ENCODE peak calls at places on chromosomes 16 and 17, in ten cellular contexts. One of them, this sample, is unnamed.

GRCh38 chr16:85112364-85112763 is at the start of gene CIBAR2:
- DNase-seq in activated CD4-positive, alpha-beta T cell treated with anti-CD3 and anti-CD28 coated beads, Interleukin-2, amount 50 U/mL, for 48 hours: no peak
- DNase-seq in NCI-H2107: no peak
- DNase-seq in HFFc6: no peak
- DNase-seq in prostate gland: no peak
- DNase-seq in astrocyte of the hippocampus: no peak
- DNase-seq in mucosa of gallbladder: no peak
- DNase-seq in cardiac septum: no peak
- DNase-seq in left ventricle myocardium inferior: no peak
- DNase-seq in activated T-helper 1 cell treated with anti-CD3 and anti-CD28 coated beads, Interleukin-12 subunit alpha, Interleukin-12 subunit beta, Interleukin-2, Interleukin-4 antibody, amounts not matched to agents 30 ng/mL and 10 ng/mL and 1 ng/mL, durations not matched to agents 14 hours and 24 hours and 36 hours: no peak
- DNase-seq in this sample: no peak

GRCh38 chr17:56908061-56908542 is 5.7 kb downstream of the TRIM25 start:
- DNase-seq in activated CD4-positive, alpha-beta T cell treated with anti-CD3 and anti-CD28 coated beads, Interleukin-2, amount 50 U/mL, for 48 hours: peak
- DNase-seq in NCI-H2107: no peak
- DNase-seq in HFFc6: no peak
- DNase-seq in prostate gland: no peak
- DNase-seq in astrocyte of the hippocampus: no peak
- DNase-seq in mucosa of gallbladder: no peak
- DNase-seq in cardiac septum: peak
- DNase-seq in left ventricle myocardium inferior: peak
- DNase-seq in activated T-helper 1 cell treated with anti-CD3 and anti-CD28 coated beads, Interleukin-12 subunit alpha, Interleukin-12 subunit beta, Interleukin-2, Interleukin-4 antibody, amounts not matched to agents 30 ng/mL and 10 ng/mL and 1 ng/mL, durations not matched to agents 14 hours and 24 hours and 36 hours: peak
- DNase-seq in this sample: no peak

GRCh38 chr17:44247346-44248219 is 20.4 kb downstream of the SLC4A1 start:
- DNase-seq in activated CD4-positive, alpha-beta T cell treated with anti-CD3 and anti-CD28 coated beads, Interleukin-2, amount 50 U/mL, for 48 hours: no peak
- DNase-seq in NCI-H2107: no peak
- DNase-seq in HFFc6: no peak
- DNase-seq in prostate gland: no peak
- DNase-seq in astrocyte of the hippocampus: no peak
- DNase-seq in mucosa of gallbladder: no peak
- DNase-seq in cardiac septum: no peak
- DNase-seq in left ventricle myocardium inferior: peak
- DNase-seq in activated T-helper 1 cell treated with anti-CD3 and anti-CD28 coated beads, Interleukin-12 subunit alpha, Interleukin-12 subunit beta, Interleukin-2, Interleukin-4 antibody, amounts not matched to agents 30 ng/mL and 10 ng/mL and 1 ng/mL, durations not matched to agents 14 hours and 24 hours and 36 hours: no peak
- DNase-seq in this sample: no peak

GRCh38 chr16:30652718-30653117 is 2.0 kb downstream of the PRR14 start:
- DNase-seq in activated CD4-positive, alpha-beta T cell treated with anti-CD3 and anti-CD28 coated beads, Interleukin-2, amount 50 U/mL, for 48 hours: no peak
- DNase-seq in NCI-H2107: no peak
- DNase-seq in HFFc6: no peak
- DNase-seq in prostate gland: no peak
- DNase-seq in astrocyte of the hippocampus: no peak
- DNase-seq in mucosa of gallbladder: no peak
- DNase-seq in cardiac septum: no peak
- DNase-seq in left ventricle myocardium inferior: no peak
- DNase-seq in activated T-helper 1 cell treated with anti-CD3 and anti-CD28 coated beads, Interleukin-12 subunit alpha, Interleukin-12 subunit beta, Interleukin-2, Interleukin-4 antibody, amounts not matched to agents 30 ng/mL and 10 ng/mL and 1 ng/mL, durations not matched to agents 14 hours and 24 hours and 36 hours: no peak
- DNase-seq in this sample: no peak

GRCh38 chr16:375927-376816 is 5.6 kb downstream of the PGAP6 start:
- DNase-seq in activated CD4-positive, alpha-beta T cell treated with anti-CD3 and anti-CD28 coated beads, Interleukin-2, amount 50 U/mL, for 48 hours: no peak
- DNase-seq in NCI-H2107: no peak
- DNase-seq in HFFc6: no peak
- DNase-seq in prostate gland: no peak
- DNase-seq in astrocyte of the hippocampus: no peak
- DNase-seq in mucosa of gallbladder: no peak
- DNase-seq in cardiac septum: no peak
- DNase-seq in left ventricle myocardium inferior: no peak
- DNase-seq in activated T-helper 1 cell treated with anti-CD3 and anti-CD28 coated beads, Interleukin-12 subunit alpha, Interleukin-12 subunit beta, Interleukin-2, Interleukin-4 antibody, amounts not matched to agents 30 ng/mL and 10 ng/mL and 1 ng/mL, durations not matched to agents 14 hours and 24 hours and 36 hours: no peak
- DNase-seq in this sample: no peak

GRCh38 chr16:51113254-51114125 is 37.6 kb downstream of the SALL1 start:
- DNase-seq in activated CD4-positive, alpha-beta T cell treated with anti-CD3 and anti-CD28 coated beads, Interleukin-2, amount 50 U/mL, for 48 hours: no peak
- DNase-seq in NCI-H2107: no peak
- DNase-seq in HFFc6: no peak
- DNase-seq in prostate gland: no peak
- DNase-seq in astrocyte of the hippocampus: no peak
- DNase-seq in mucosa of gallbladder: no peak
- DNase-seq in cardiac septum: no peak
- DNase-seq in left ventricle myocardium inferior: no peak
- DNase-seq in activated T-helper 1 cell treated with anti-CD3 and anti-CD28 coated beads, Interleukin-12 subunit alpha, Interleukin-12 subunit beta, Interleukin-2, Interleukin-4 antibody, amounts not matched to agents 30 ng/mL and 10 ng/mL and 1 ng/mL, durations not matched to agents 14 hours and 24 hours and 36 hours: no peak
- DNase-seq in this sample: no peak

GRCh38 chr17:30920282-30920681 is 1.5 kb upstream of the ADAP2 start:
- DNase-seq in activated CD4-positive, alpha-beta T cell treated with anti-CD3 and anti-CD28 coated beads, Interleukin-2, amount 50 U/mL, for 48 hours: no peak
- DNase-seq in NCI-H2107: no peak
- DNase-seq in HFFc6: no peak
- DNase-seq in prostate gland: no peak
- DNase-seq in astrocyte of the hippocampus: no peak
- DNase-seq in mucosa of gallbladder: no peak
- DNase-seq in cardiac septum: no peak
- DNase-seq in left ventricle myocardium inferior: peak
- DNase-seq in activated T-helper 1 cell treated with anti-CD3 and anti-CD28 coated beads, Interleukin-12 subunit alpha, Interleukin-12 subunit beta, Interleukin-2, Interleukin-4 antibody, amounts not matched to agents 30 ng/mL and 10 ng/mL and 1 ng/mL, durations not matched to agents 14 hours and 24 hours and 36 hours: no peak
- DNase-seq in this sample: no peak

GRCh38 chr17:74499992-74500391 is 31.3 kb downstream of the CD300LB start:
- DNase-seq in activated CD4-positive, alpha-beta T cell treated with anti-CD3 and anti-CD28 coated beads, Interleukin-2, amount 50 U/mL, for 48 hours: no peak
- DNase-seq in NCI-H2107: no peak
- DNase-seq in HFFc6: no peak
- DNase-seq in prostate gland: no peak
- DNase-seq in astrocyte of the hippocampus: no peak
- DNase-seq in mucosa of gallbladder: no peak
- DNase-seq in cardiac septum: peak
- DNase-seq in left ventricle myocardium inferior: no peak
- DNase-seq in activated T-helper 1 cell treated with anti-CD3 and anti-CD28 coated beads, Interleukin-12 subunit alpha, Interleukin-12 subunit beta, Interleukin-2, Interleukin-4 antibody, amounts not matched to agents 30 ng/mL and 10 ng/mL and 1 ng/mL, durations not matched to agents 14 hours and 24 hours and 36 hours: no peak
- DNase-seq in this sample: no peak

GRCh38 chr17:8963665-8964258 is 1.7 kb downstream of the PIK3R5 start:
- DNase-seq in activated CD4-positive, alpha-beta T cell treated with anti-CD3 and anti-CD28 coated beads, Interleukin-2, amount 50 U/mL, for 48 hours: no peak
- DNase-seq in NCI-H2107: no peak
- DNase-seq in HFFc6: no peak
- DNase-seq in prostate gland: no peak
- DNase-seq in astrocyte of the hippocampus: no peak
- DNase-seq in mucosa of gallbladder: no peak
- DNase-seq in cardiac septum: no peak
- DNase-seq in left ventricle myocardium inferior: no peak
- DNase-seq in activated T-helper 1 cell treated with anti-CD3 and anti-CD28 coated beads, Interleukin-12 subunit alpha, Interleukin-12 subunit beta, Interleukin-2, Interleukin-4 antibody, amounts not matched to agents 30 ng/mL and 10 ng/mL and 1 ng/mL, durations not matched to agents 14 hours and 24 hours and 36 hours: no peak
- DNase-seq in this sample: no peak

GRCh38 chr17:79774561-79774975 is 3.4 kb upstream of the CBX2 start:
- DNase-seq in activated CD4-positive, alpha-beta T cell treated with anti-CD3 and anti-CD28 coated beads, Interleukin-2, amount 50 U/mL, for 48 hours: no peak
- DNase-seq in NCI-H2107: no peak
- DNase-seq in HFFc6: no peak
- DNase-seq in prostate gland: no peak
- DNase-seq in astrocyte of the hippocampus: no peak
- DNase-seq in mucosa of gallbladder: no peak
- DNase-seq in cardiac septum: no peak
- DNase-seq in left ventricle myocardium inferior: no peak
- DNase-seq in activated T-helper 1 cell treated with anti-CD3 and anti-CD28 coated beads, Interleukin-12 subunit alpha, Interleukin-12 subunit beta, Interleukin-2, Interleukin-4 antibody, amounts not matched to agents 30 ng/mL and 10 ng/mL and 1 ng/mL, durations not matched to agents 14 hours and 24 hours and 36 hours: no peak
- DNase-seq in this sample: no peak

GRCh38 chr17:37752482-37752881 is 7.6 kb upstream of the HNF1B start:
- DNase-seq in activated CD4-positive, alpha-beta T cell treated with anti-CD3 and anti-CD28 coated beads, Interleukin-2, amount 50 U/mL, for 48 hours: no peak
- DNase-seq in NCI-H2107: no peak
- DNase-seq in HFFc6: peak
- DNase-seq in prostate gland: no peak
- DNase-seq in astrocyte of the hippocampus: peak
- DNase-seq in mucosa of gallbladder: peak
- DNase-seq in cardiac septum: no peak
- DNase-seq in left ventricle myocardium inferior: no peak
- DNase-seq in activated T-helper 1 cell treated with anti-CD3 and anti-CD28 coated beads, Interleukin-12 subunit alpha, Interleukin-12 subunit beta, Interleukin-2, Interleukin-4 antibody, amounts not matched to agents 30 ng/mL and 10 ng/mL and 1 ng/mL, durations not matched to agents 14 hours and 24 hours and 36 hours: no peak
- DNase-seq in this sample: no peak

GRCh38 chr17:38733315-38734234 is 3.4 kb downstream of the CISD3 start:
- DNase-seq in activated CD4-positive, alpha-beta T cell treated with anti-CD3 and anti-CD28 coated beads, Interleukin-2, amount 50 U/mL, for 48 hours: no peak
- DNase-seq in NCI-H2107: no peak
- DNase-seq in HFFc6: no peak
- DNase-seq in prostate gland: peak
- DNase-seq in astrocyte of the hippocampus: no peak
- DNase-seq in mucosa of gallbladder: no peak
- DNase-seq in cardiac septum: no peak
- DNase-seq in left ventricle myocardium inferior: no peak
- DNase-seq in activated T-helper 1 cell treated with anti-CD3 and anti-CD28 coated beads, Interleukin-12 subunit alpha, Interleukin-12 subunit beta, Interleukin-2, Interleukin-4 antibody, amounts not matched to agents 30 ng/mL and 10 ng/mL and 1 ng/mL, durations not matched to agents 14 hours and 24 hours and 36 hours: no peak
- DNase-seq in this sample: no peak

GRCh38 chr17:29084476-29085148 is 41.7 kb downstream of the PIPOX start:
- DNase-seq in activated CD4-positive, alpha-beta T cell treated with anti-CD3 and anti-CD28 coated beads, Interleukin-2, amount 50 U/mL, for 48 hours: no peak
- DNase-seq in NCI-H2107: peak
- DNase-seq in HFFc6: no peak
- DNase-seq in prostate gland: no peak
- DNase-seq in astrocyte of the hippocampus: peak
- DNase-seq in mucosa of gallbladder: no peak
- DNase-seq in cardiac septum: no peak
- DNase-seq in left ventricle myocardium inferior: no peak
- DNase-seq in activated T-helper 1 cell treated with anti-CD3 and anti-CD28 coated beads, Interleukin-12 subunit alpha, Interleukin-12 subunit beta, Interleukin-2, Interleukin-4 antibody, amounts not matched to agents 30 ng/mL and 10 ng/mL and 1 ng/mL, durations not matched to agents 14 hours and 24 hours and 36 hours: no peak
- DNase-seq in this sample: peak

GRCh38 chr16:74862743-74863244 is 88.2 kb upstream of the FA2H start:
- DNase-seq in activated CD4-positive, alpha-beta T cell treated with anti-CD3 and anti-CD28 coated beads, Interleukin-2, amount 50 U/mL, for 48 hours: no peak
- DNase-seq in NCI-H2107: no peak
- DNase-seq in HFFc6: peak
- DNase-seq in prostate gland: peak
- DNase-seq in astrocyte of the hippocampus: peak
- DNase-seq in mucosa of gallbladder: no peak
- DNase-seq in cardiac septum: no peak
- DNase-seq in left ventricle myocardium inferior: no peak
- DNase-seq in activated T-helper 1 cell treated with anti-CD3 and anti-CD28 coated beads, Interleukin-12 subunit alpha, Interleukin-12 subunit beta, Interleukin-2, Interleukin-4 antibody, amounts not matched to agents 30 ng/mL and 10 ng/mL and 1 ng/mL, durations not matched to agents 14 hours and 24 hours and 36 hours: no peak
- DNase-seq in this sample: peak

GRCh38 chr16:67456383-67457140 is 24.4 kb downstream of the ATP6V0D1 start:
- DNase-seq in activated CD4-positive, alpha-beta T cell treated with anti-CD3 and anti-CD28 coated beads, Interleukin-2, amount 50 U/mL, for 48 hours: no peak
- DNase-seq in NCI-H2107: no peak
- DNase-seq in HFFc6: peak
- DNase-seq in prostate gland: peak
- DNase-seq in astrocyte of the hippocampus: peak
- DNase-seq in mucosa of gallbladder: peak
- DNase-seq in cardiac septum: no peak
- DNase-seq in left ventricle myocardium inferior: peak
- DNase-seq in activated T-helper 1 cell treated with anti-CD3 and anti-CD28 coated beads, Interleukin-12 subunit alpha, Interleukin-12 subunit beta, Interleukin-2, Interleukin-4 antibody, amounts not matched to agents 30 ng/mL and 10 ng/mL and 1 ng/mL, durations not matched to agents 14 hours and 24 hours and 36 hours: no peak
- DNase-seq in this sample: no peak

GRCh38 chr16:84547539-84548058 is 43.1 kb upstream of the MEAK7 start:
- DNase-seq in activated CD4-positive, alpha-beta T cell treated with anti-CD3 and anti-CD28 coated beads, Interleukin-2, amount 50 U/mL, for 48 hours: peak
- DNase-seq in NCI-H2107: no peak
- DNase-seq in HFFc6: no peak
- DNase-seq in prostate gland: no peak
- DNase-seq in astrocyte of the hippocampus: no peak
- DNase-seq in mucosa of gallbladder: no peak
- DNase-seq in cardiac septum: no peak
- DNase-seq in left ventricle myocardium inferior: no peak
- DNase-seq in activated T-helper 1 cell treated with anti-CD3 and anti-CD28 coated beads, Interleukin-12 subunit alpha, Interleukin-12 subunit beta, Interleukin-2, Interleukin-4 antibody, amounts not matched to agents 30 ng/mL and 10 ng/mL and 1 ng/mL, durations not matched to agents 14 hours and 24 hours and 36 hours: no peak
- DNase-seq in this sample: no peak

GRCh38 chr16:13529193-13529982 is 390.6 kb upstream of the ERCC4 start:
- DNase-seq in activated CD4-positive, alpha-beta T cell treated with anti-CD3 and anti-CD28 coated beads, Interleukin-2, amount 50 U/mL, for 48 hours: no peak
- DNase-seq in NCI-H2107: no peak
- DNase-seq in HFFc6: no peak
- DNase-seq in prostate gland: no peak
- DNase-seq in astrocyte of the hippocampus: no peak
- DNase-seq in mucosa of gallbladder: no peak
- DNase-seq in cardiac septum: no peak
- DNase-seq in left ventricle myocardium inferior: no peak
- DNase-seq in activated T-helper 1 cell treated with anti-CD3 and anti-CD28 coated beads, Interleukin-12 subunit alpha, Interleukin-12 subunit beta, Interleukin-2, Interleukin-4 antibody, amounts not matched to agents 30 ng/mL and 10 ng/mL and 1 ng/mL, durations not matched to agents 14 hours and 24 hours and 36 hours: no peak
- DNase-seq in this sample: no peak

GRCh38 chr17:49694847-49695697 is 12.7 kb downstream of the SLC35B1 start:
- DNase-seq in activated CD4-positive, alpha-beta T cell treated with anti-CD3 and anti-CD28 coated beads, Interleukin-2, amount 50 U/mL, for 48 hours: peak
- DNase-seq in NCI-H2107: no peak
- DNase-seq in HFFc6: no peak
- DNase-seq in prostate gland: peak
- DNase-seq in astrocyte of the hippocampus: peak
- DNase-seq in mucosa of gallbladder: peak
- DNase-seq in cardiac septum: peak
- DNase-seq in left ventricle myocardium inferior: peak
- DNase-seq in activated T-helper 1 cell treated with anti-CD3 and anti-CD28 coated beads, Interleukin-12 subunit alpha, Interleukin-12 subunit beta, Interleukin-2, Interleukin-4 antibody, amounts not matched to agents 30 ng/mL and 10 ng/mL and 1 ng/mL, durations not matched to agents 14 hours and 24 hours and 36 hours: peak
- DNase-seq in this sample: no peak

GRCh38 chr16:23836404-23837291 is 865 bp downstream of the PRKCB start:
- DNase-seq in activated CD4-positive, alpha-beta T cell treated with anti-CD3 and anti-CD28 coated beads, Interleukin-2, amount 50 U/mL, for 48 hours: peak
- DNase-seq in NCI-H2107: no peak
- DNase-seq in HFFc6: no peak
- DNase-seq in prostate gland: no peak
- DNase-seq in astrocyte of the hippocampus: peak
- DNase-seq in mucosa of gallbladder: no peak
- DNase-seq in cardiac septum: peak
- DNase-seq in left ventricle myocardium inferior: peak
- DNase-seq in activated T-helper 1 cell treated with anti-CD3 and anti-CD28 coated beads, Interleukin-12 subunit alpha, Interleukin-12 subunit beta, Interleukin-2, Interleukin-4 antibody, amounts not matched to agents 30 ng/mL and 10 ng/mL and 1 ng/mL, durations not matched to agents 14 hours and 24 hours and 36 hours: peak
- DNase-seq in this sample: no peak

GRCh38 chr17:40063034-40063765 is 435 bp downstream of the THRA start:
- DNase-seq in activated CD4-positive, alpha-beta T cell treated with anti-CD3 and anti-CD28 coated beads, Interleukin-2, amount 50 U/mL, for 48 hours: no peak
- DNase-seq in NCI-H2107: no peak
- DNase-seq in HFFc6: no peak
- DNase-seq in prostate gland: no peak
- DNase-seq in astrocyte of the hippocampus: peak
- DNase-seq in mucosa of gallbladder: no peak
- DNase-seq in cardiac septum: no peak
- DNase-seq in left ventricle myocardium inferior: peak
- DNase-seq in activated T-helper 1 cell treated with anti-CD3 and anti-CD28 coated beads, Interleukin-12 subunit alpha, Interleukin-12 subunit beta, Interleukin-2, Interleukin-4 antibody, amounts not matched to agents 30 ng/mL and 10 ng/mL and 1 ng/mL, durations not matched to agents 14 hours and 24 hours and 36 hours: no peak
- DNase-seq in this sample: no peak

GRCh38 chr17:6239237-6239798 is 169.1 kb downstream of the WSCD1 start:
- DNase-seq in activated CD4-positive, alpha-beta T cell treated with anti-CD3 and anti-CD28 coated beads, Interleukin-2, amount 50 U/mL, for 48 hours: no peak
- DNase-seq in NCI-H2107: no peak
- DNase-seq in HFFc6: no peak
- DNase-seq in prostate gland: no peak
- DNase-seq in astrocyte of the hippocampus: peak
- DNase-seq in mucosa of gallbladder: no peak
- DNase-seq in cardiac septum: no peak
- DNase-seq in left ventricle myocardium inferior: no peak
- DNase-seq in activated T-helper 1 cell treated with anti-CD3 and anti-CD28 coated beads, Interleukin-12 subunit alpha, Interleukin-12 subunit beta, Interleukin-2, Interleukin-4 antibody, amounts not matched to agents 30 ng/mL and 10 ng/mL and 1 ng/mL, durations not matched to agents 14 hours and 24 hours and 36 hours: no peak
- DNase-seq in this sample: no peak

GRCh38 chr17:71118039-71118438 is 948.7 kb downstream of the KCNJ2 start:
- DNase-seq in activated CD4-positive, alpha-beta T cell treated with anti-CD3 and anti-CD28 coated beads, Interleukin-2, amount 50 U/mL, for 48 hours: no peak
- DNase-seq in NCI-H2107: peak
- DNase-seq in HFFc6: no peak
- DNase-seq in prostate gland: no peak
- DNase-seq in astrocyte of the hippocampus: peak
- DNase-seq in mucosa of gallbladder: no peak
- DNase-seq in cardiac septum: no peak
- DNase-seq in left ventricle myocardium inferior: no peak
- DNase-seq in activated T-helper 1 cell treated with anti-CD3 and anti-CD28 coated beads, Interleukin-12 subunit alpha, Interleukin-12 subunit beta, Interleukin-2, Interleukin-4 antibody, amounts not matched to agents 30 ng/mL and 10 ng/mL and 1 ng/mL, durations not matched to agents 14 hours and 24 hours and 36 hours: no peak
- DNase-seq in this sample: peak

GRCh38 chr17:17363638-17364337 is 60.6 kb downstream of the NT5M start:
- DNase-seq in activated CD4-positive, alpha-beta T cell treated with anti-CD3 and anti-CD28 coated beads, Interleukin-2, amount 50 U/mL, for 48 hours: no peak
- DNase-seq in NCI-H2107: no peak
- DNase-seq in HFFc6: no peak
- DNase-seq in prostate gland: no peak
- DNase-seq in astrocyte of the hippocampus: no peak
- DNase-seq in mucosa of gallbladder: no peak
- DNase-seq in cardiac septum: peak
- DNase-seq in left ventricle myocardium inferior: no peak
- DNase-seq in activated T-helper 1 cell treated with anti-CD3 and anti-CD28 coated beads, Interleukin-12 subunit alpha, Interleukin-12 subunit beta, Interleukin-2, Interleukin-4 antibody, amounts not matched to agents 30 ng/mL and 10 ng/mL and 1 ng/mL, durations not matched to agents 14 hours and 24 hours and 36 hours: no peak
- DNase-seq in this sample: no peak

GRCh38 chr17:9037741-9038140 is 16.4 kb downstream of the NTN1 start:
- DNase-seq in activated CD4-positive, alpha-beta T cell treated with anti-CD3 and anti-CD28 coated beads, Interleukin-2, amount 50 U/mL, for 48 hours: no peak
- DNase-seq in NCI-H2107: no peak
- DNase-seq in HFFc6: no peak
- DNase-seq in prostate gland: no peak
- DNase-seq in astrocyte of the hippocampus: no peak
- DNase-seq in mucosa of gallbladder: no peak
- DNase-seq in cardiac septum: no peak
- DNase-seq in left ventricle myocardium inferior: no peak
- DNase-seq in activated T-helper 1 cell treated with anti-CD3 and anti-CD28 coated beads, Interleukin-12 subunit alpha, Interleukin-12 subunit beta, Interleukin-2, Interleukin-4 antibody, amounts not matched to agents 30 ng/mL and 10 ng/mL and 1 ng/mL, durations not matched to agents 14 hours and 24 hours and 36 hours: no peak
- DNase-seq in this sample: no peak

GRCh38 chr16:19885456-19886060 is 910 bp upstream of the GPRC5B start:
- DNase-seq in activated CD4-positive, alpha-beta T cell treated with anti-CD3 and anti-CD28 coated beads, Interleukin-2, amount 50 U/mL, for 48 hours: no peak
- DNase-seq in NCI-H2107: no peak
- DNase-seq in HFFc6: no peak
- DNase-seq in prostate gland: no peak
- DNase-seq in astrocyte of the hippocampus: peak
- DNase-seq in mucosa of gallbladder: no peak
- DNase-seq in cardiac septum: no peak
- DNase-seq in left ventricle myocardium inferior: peak
- DNase-seq in activated T-helper 1 cell treated with anti-CD3 and anti-CD28 coated beads, Interleukin-12 subunit alpha, Interleukin-12 subunit beta, Interleukin-2, Interleukin-4 antibody, amounts not matched to agents 30 ng/mL and 10 ng/mL and 1 ng/mL, durations not matched to agents 14 hours and 24 hours and 36 hours: no peak
- DNase-seq in this sample: no peak

GRCh38 chr17:19702231-19702641 is 14.1 kb downstream of the SLC47A2 start:
- DNase-seq in activated CD4-positive, alpha-beta T cell treated with anti-CD3 and anti-CD28 coated beads, Interleukin-2, amount 50 U/mL, for 48 hours: no peak
- DNase-seq in NCI-H2107: no peak
- DNase-seq in HFFc6: no peak
- DNase-seq in prostate gland: no peak
- DNase-seq in astrocyte of the hippocampus: no peak
- DNase-seq in mucosa of gallbladder: no peak
- DNase-seq in cardiac septum: no peak
- DNase-seq in left ventricle myocardium inferior: no peak
- DNase-seq in activated T-helper 1 cell treated with anti-CD3 and anti-CD28 coated beads, Interleukin-12 subunit alpha, Interleukin-12 subunit beta, Interleukin-2, Interleukin-4 antibody, amounts not matched to agents 30 ng/mL and 10 ng/mL and 1 ng/mL, durations not matched to agents 14 hours and 24 hours and 36 hours: no peak
- DNase-seq in this sample: no peak

GRCh38 chr17:67441052-67441738 is 64.1 kb downstream of the PITPNC1 start:
- DNase-seq in activated CD4-positive, alpha-beta T cell treated with anti-CD3 and anti-CD28 coated beads, Interleukin-2, amount 50 U/mL, for 48 hours: peak
- DNase-seq in NCI-H2107: no peak
- DNase-seq in HFFc6: peak
- DNase-seq in prostate gland: no peak
- DNase-seq in astrocyte of the hippocampus: peak
- DNase-seq in mucosa of gallbladder: no peak
- DNase-seq in cardiac septum: no peak
- DNase-seq in left ventricle myocardium inferior: no peak
- DNase-seq in activated T-helper 1 cell treated with anti-CD3 and anti-CD28 coated beads, Interleukin-12 subunit alpha, Interleukin-12 subunit beta, Interleukin-2, Interleukin-4 antibody, amounts not matched to agents 30 ng/mL and 10 ng/mL and 1 ng/mL, durations not matched to agents 14 hours and 24 hours and 36 hours: peak
- DNase-seq in this sample: no peak

GRCh38 chr16:67447508-67448076 is 16.7 kb downstream of the HSD11B2 start:
- DNase-seq in activated CD4-positive, alpha-beta T cell treated with anti-CD3 and anti-CD28 coated beads, Interleukin-2, amount 50 U/mL, for 48 hours: peak
- DNase-seq in NCI-H2107: no peak
- DNase-seq in HFFc6: no peak
- DNase-seq in prostate gland: no peak
- DNase-seq in astrocyte of the hippocampus: no peak
- DNase-seq in mucosa of gallbladder: no peak
- DNase-seq in cardiac septum: no peak
- DNase-seq in left ventricle myocardium inferior: peak
- DNase-seq in activated T-helper 1 cell treated with anti-CD3 and anti-CD28 coated beads, Interleukin-12 subunit alpha, Interleukin-12 subunit beta, Interleukin-2, Interleukin-4 antibody, amounts not matched to agents 30 ng/mL and 10 ng/mL and 1 ng/mL, durations not matched to agents 14 hours and 24 hours and 36 hours: peak
- DNase-seq in this sample: no peak